ENCODE peak calls at places on chromosomes 7 and 10, in nine cellular contexts. H is IMR-90, Z is colonic mucosa, N is NT2/D1, J is neuronal stem cell, X is MM.1S, K is HCT116, U is endothelial cell of umbilical vein, G is fibroblast of lung. D is an unnamed sample. For H3K4me1, the result is how much of the 10 kb centered on the place peaks cover.

GRCh38 chr7:31776616-31777015 is 89.6 kb downstream of the PPP1R17 start:
- DNase-seq in H (peak), Z (no peak), N (no peak), J (no peak), X (no peak), K (no peak), U (peak), G (peak), D (peak)

GRCh38 chr10:114453576-114453975 is 49.3 kb upstream of the AFAP1L2 start:
- DNase-seq in H (no peak), Z (no peak), N (no peak), J (no peak), X (no peak), K (no peak), U (no peak), G (no peak), D (no peak)

GRCh38 chr7:34596887-34597286 is 61.1 kb upstream of the NPSR1 start:
- DNase-seq in H (no peak), Z (no peak), N (peak), J (no peak), X (peak), K (peak), U (peak), G (no peak), D (peak)

GRCh38 chr10:101563497-101564040 is 24.5 kb downstream of the POLL start:
- DNase-seq in H (no peak), Z (peak), N (no peak), J (no peak), X (no peak), K (no peak), U (no peak), G (no peak), D (no peak)

GRCh38 chr7:51340029-51340838 is 23.6 kb upstream of the COBL start:
- DNase-seq in H (no peak), Z (no peak), N (no peak), J (no peak), X (no peak), K (peak), U (no peak), G (no peak), D (no peak)

GRCh38 chr7:25775999-25776736 is 375.8 kb upstream of the NFE2L3 start:
- DNase-seq in H (no peak), Z (no peak), N (no peak), J (no peak), X (no peak), K (no peak), U (no peak), G (no peak), D (no peak)

GRCh38 chr7:76294344-76295024 is 8.0 kb upstream of the HSPB1 start:
- DNase-seq in H (peak), Z (peak), N (no peak), J (no peak), X (peak), K (peak), U (peak), G (peak), D (peak)

GRCh38 chr10:77949167-77949566 is 22.6 kb upstream of the DLG5 start:
- DNase-seq in H (peak), Z (no peak), N (peak), J (no peak), X (no peak), K (peak), U (peak), G (peak), D (peak)

GRCh38 chr10:47402681-47403301 is 18.7 kb upstream of the ZNF488 start:
- DNase-seq in H (peak), Z (peak), N (peak), J (peak), X (no peak), K (peak), U (peak), G (peak), D (peak)

GRCh38 chr10:89837173-89838001 is 136.0 kb downstream of the KIF20B start:
- DNase-seq in H (peak), Z (peak), N (no peak), J (no peak), X (peak), K (no peak), U (peak), G (peak), D (peak)

GRCh38 chr7:12328888-12329770 is 74.5 kb downstream of the VWDE start:
- DNase-seq in H (no peak), Z (no peak), N (peak), J (no peak), X (no peak), K (no peak), U (no peak), G (no peak), D (peak)

GRCh38 chr10:45404087-45404769 is 30.2 kb downstream of the ALOX5 start:
- DNase-seq in H (no peak), Z (no peak), N (no peak), J (no peak), X (no peak), K (no peak), U (no peak), G (no peak), D (peak)

GRCh38 chr10:26931223-26931622 is 70.5 kb upstream of the ABI1 start:
- DNase-seq in H (no peak), Z (peak), N (no peak), J (no peak), X (no peak), K (no peak), U (no peak), G (no peak), D (no peak)

DNA sequence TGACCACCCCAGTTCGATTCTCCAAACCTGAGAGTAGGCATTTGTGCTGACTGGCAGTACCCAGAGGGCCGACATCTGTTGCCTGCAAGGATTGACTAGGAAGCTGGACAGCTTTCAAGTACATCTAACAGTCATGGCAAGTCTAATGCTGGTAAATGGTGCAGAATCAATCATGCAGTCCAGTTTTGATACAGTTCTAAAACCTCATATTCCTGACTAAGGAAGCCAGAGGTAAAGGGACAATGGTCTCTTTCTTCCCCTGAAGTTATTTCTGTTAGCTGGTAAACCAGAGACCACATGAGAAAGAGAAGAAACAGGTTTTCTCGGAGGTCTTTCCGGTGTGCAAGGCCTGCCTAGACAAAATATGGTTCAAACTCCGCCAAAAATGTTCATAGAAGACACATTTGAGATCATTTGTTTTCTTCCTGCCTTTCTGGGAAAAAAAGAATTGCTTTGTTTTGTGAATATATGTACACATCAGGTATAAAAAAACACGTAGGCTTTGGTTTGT is 97.1 kb downstream of the WDR37 start:
- DNase-seq in H (no peak), Z (no peak), N (no peak), J (no peak), X (no peak), K (no peak), U (no peak), G (no peak), D (no peak)
- H3K4me1 ChIP-seq in H (under half), Z (under half), N (under half), J (under half), X (under half), K (under half), U (under half), G (under half), D (under half)

GRCh38 chr10:9781681-9782080 is 1236.0 kb upstream of the CELF2 start:
- DNase-seq in H (peak), Z (no peak), N (no peak), J (no peak), X (no peak), K (no peak), U (no peak), G (peak), D (peak)
- H3K9ac ChIP-seq in H (no peak), Z (no peak), N (no peak), J (no peak), X (no peak), K (no peak), U (no peak), G (no peak), D (no peak)

DNA sequence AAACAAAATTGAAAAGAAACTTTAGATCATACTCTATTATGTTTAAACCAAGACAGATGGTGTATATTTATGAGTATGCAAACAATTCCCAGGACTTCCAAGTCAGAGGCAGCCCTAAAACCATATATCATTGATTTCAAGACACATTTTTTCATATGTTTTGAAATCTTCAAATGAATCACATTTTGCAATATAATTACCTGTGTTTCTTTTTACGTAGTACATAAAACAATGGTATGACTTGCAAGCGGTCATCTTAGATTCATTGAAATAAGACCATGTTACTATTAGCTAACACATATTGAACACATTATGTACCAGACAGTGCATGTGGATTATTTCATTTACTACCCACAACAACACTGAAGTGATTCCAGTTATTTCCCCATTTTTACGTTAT is 14.9 kb downstream of the SMURF1 start:
- DNase-seq in H (no peak), Z (no peak), N (no peak), J (no peak), X (no peak), K (no peak), U (no peak), G (no peak), D (peak)
- H3K4me1 ChIP-seq in H (under half), Z (under half), N (under half), J (under half), X (under half), K (under half), U (under half), G (under half), D (half or more)

GRCh38 chr7:157097056-157097329 is 41.7 kb upstream of the UBE3C start:
- DNase-seq in H (no peak), Z (no peak), N (no peak), J (no peak), X (no peak), K (no peak), U (no peak), G (no peak), D (no peak)
- H3K9ac ChIP-seq in H (no peak), Z (no peak), N (no peak), J (no peak), X (no peak), K (no peak), U (no peak), G (no peak), D (no peak)

GRCh38 chr7:130896898-130897514 is 163.0 kb upstream of the KLF14 start:
- DNase-seq in H (peak), Z (peak), N (peak), J (peak), X (peak), K (peak), U (peak), G (peak), D (peak)
- H3K4me1 ChIP-seq in H (half or more), Z (under half), N (under half), J (under half), X (under half), K (half or more), U (half or more), G (half or more), D (half or more)

DNA sequence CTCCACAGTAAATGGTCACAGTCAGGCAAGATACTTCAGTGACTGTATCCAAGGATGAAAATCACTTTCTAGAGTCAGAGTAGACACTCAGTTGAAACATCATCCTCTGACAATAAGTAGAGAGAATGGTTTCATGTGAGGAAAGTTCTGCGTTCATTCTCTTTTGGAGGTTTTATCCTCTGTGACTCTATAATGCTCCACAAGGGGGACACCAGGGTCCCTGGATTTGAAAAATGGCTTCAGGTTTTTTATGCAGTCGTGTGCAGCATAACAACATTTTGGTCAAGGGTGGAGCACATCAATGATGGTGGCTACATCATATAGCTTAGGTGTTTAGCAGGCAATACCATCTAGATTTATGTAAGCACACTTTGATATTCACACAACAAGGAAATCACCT is 40.4 kb downstream of the TMEM168 start:
- DNase-seq in H (no peak), Z (no peak), N (no peak), J (no peak), X (no peak), K (no peak), U (no peak), G (no peak), D (no peak)
- H3K9ac ChIP-seq in H (no peak), Z (no peak), N (no peak), J (no peak), X (no peak), K (no peak), U (no peak), G (no peak), D (no peak)

DNA sequence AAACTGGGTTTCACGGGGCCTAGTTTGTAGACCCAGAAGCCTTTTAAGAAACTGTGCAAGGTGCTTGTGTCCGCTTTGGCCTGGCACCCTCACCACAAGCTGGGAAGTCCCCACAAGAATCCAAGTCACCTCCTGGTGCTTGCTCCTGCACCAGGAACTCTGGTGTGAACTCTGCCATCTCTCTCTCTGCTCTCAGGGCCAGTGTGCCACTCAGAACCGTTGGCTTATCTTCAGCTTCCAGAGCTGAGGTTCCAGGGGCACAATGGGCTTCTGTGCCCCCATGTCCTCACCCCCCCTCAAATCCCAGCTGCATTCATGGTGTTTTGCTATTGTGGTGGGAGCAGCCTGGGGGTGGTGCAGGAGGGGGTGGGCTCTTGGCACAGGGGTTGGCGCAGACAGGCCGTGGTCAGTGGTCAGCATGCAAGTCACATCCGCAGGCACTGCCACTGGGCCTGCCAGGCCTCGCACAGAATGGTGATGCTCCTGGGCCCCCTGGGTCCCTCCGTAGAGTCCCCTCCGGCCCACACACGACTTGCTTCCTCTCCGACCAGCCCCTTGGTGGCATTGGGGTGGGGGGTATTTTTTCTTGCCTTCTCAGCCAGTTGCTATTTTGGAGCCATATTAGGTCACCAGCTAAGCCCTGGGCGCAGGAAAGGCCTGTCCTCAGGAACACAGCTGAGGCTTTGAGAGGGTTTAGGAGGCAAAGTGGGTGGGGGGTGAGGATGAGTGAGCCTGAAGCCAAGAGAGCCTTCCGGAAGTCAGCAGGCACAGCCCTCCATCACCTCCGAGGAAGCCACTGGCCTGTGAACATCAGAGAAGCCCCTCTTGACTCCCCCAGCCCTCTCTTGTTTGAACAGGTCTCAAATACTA is 3.0 kb downstream of the ZCCHC24 start:
- DNase-seq in H (no peak), Z (no peak), N (no peak), J (no peak), X (no peak), K (no peak), U (no peak), G (no peak), D (no peak)
- H3K4me1 ChIP-seq in H (under half), Z (under half), N (under half), J (under half), X (under half), K (under half), U (under half), G (under half), D (under half)

DNA sequence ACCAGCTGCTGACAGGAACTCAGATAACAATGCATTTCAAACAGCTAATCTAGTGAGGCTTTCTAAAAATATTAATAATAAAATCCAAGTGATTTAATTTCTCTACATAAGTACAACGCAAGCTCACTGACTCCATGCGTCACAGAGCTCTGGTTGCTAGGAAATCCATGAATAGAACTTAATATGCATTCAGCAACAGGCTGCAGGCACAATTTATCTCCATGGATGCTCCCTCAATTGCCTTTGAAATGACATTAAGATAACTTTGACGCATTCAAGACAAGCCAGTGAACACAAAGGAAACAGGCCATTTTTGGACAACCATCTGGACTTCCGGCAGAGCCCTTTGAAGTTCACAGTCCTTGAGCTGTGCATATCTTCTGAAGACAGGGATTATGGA is 118.6 kb upstream of the COL1A2 start:
- DNase-seq in H (no peak), Z (no peak), N (no peak), J (no peak), X (no peak), K (no peak), U (no peak), G (peak), D (no peak)
- H3K9ac ChIP-seq in H (no peak), Z (no peak), N (no peak), J (no peak), X (no peak), K (no peak), U (no peak), G (no peak), D (no peak)